ENCODE peak calls at places on chromosomes 11 and 22, in seven cellular contexts. H is BE2C, G is left ventricle myocardium inferior, Z is HFFc6, M is brain microvascular endothelial cell, B is fibroblast of mammary gland, E is lung. S is an unnamed sample.

GRCh38 chr11:68328374-68329091 is 16.1 kb downstream of the LRP5 start:
- DNase-seq in H (peak; percentile 60), G (peak; percentile 62), Z (no peak), M (no peak), B (no peak), E (no peak), S (no peak)

GRCh38 chr11:64720167-64720566 is 2.8 kb downstream of the NRXN2 start:
- DNase-seq in H (no peak), G (no peak), Z (no peak), M (no peak), B (no peak), E (no peak), S (no peak)

GRCh38 chr11:116901211-116901610 is 63.8 kb upstream of the APOA1 start:
- DNase-seq in H (no peak), G (peak; percentile 73), Z (no peak), M (no peak), B (no peak), E (no peak), S (no peak)

GRCh38 chr11:17533782-17534415 is 10.3 kb downstream of the USH1C start:
- DNase-seq in H (no peak), G (no peak), Z (no peak), M (no peak), B (no peak), E (no peak), S (no peak)

GRCh38 chr22:44532466-44533025 is 34.5 kb upstream of the RTL6 start:
- DNase-seq in H (no peak), G (no peak), Z (no peak), M (no peak), B (no peak), E (no peak), S (no peak)

GRCh38 chr11:44493383-44493782 is 72.1 kb upstream of the CD82 start:
- DNase-seq in H (no peak), G (no peak), Z (no peak), M (no peak), B (no peak), E (no peak), S (no peak)

GRCh38 chr22:23240639-23241389 is 60.5 kb downstream of the BCR start:
- DNase-seq in H (no peak), G (no peak), Z (no peak), M (no peak), B (no peak), E (no peak), S (no peak)

GRCh38 chr22:50191041-50191740 is 5.5 kb downstream of the TRABD start:
- DNase-seq in H (no peak), G (no peak), Z (no peak), M (no peak), B (no peak), E (peak; percentile 50), S (no peak)

GRCh38 chr22:44881246-44881600 is 128.6 kb downstream of the PHF21B start:
- DNase-seq in H (no peak), G (no peak), Z (no peak), M (no peak), B (no peak), E (no peak), S (no peak)

GRCh38 chr11:19849107-19849789 is 136.6 kb downstream of the NAV2 start:
- DNase-seq in H (no peak), G (peak; percentile 25), Z (no peak), M (no peak), B (peak; percentile 25), E (no peak), S (no peak)

GRCh38 chr22:20569059-20570058 is 61.9 kb downstream of the MED15 start:
- DNase-seq in H (no peak), G (peak; percentile 61), Z (peak; percentile 99), M (peak; percentile 97), B (peak; percentile 98), E (peak; percentile 88), S (no peak)

GRCh38 chr11:63821411-63821810 is 8.2 kb downstream of the SPINDOC start:
- DNase-seq in H (no peak), G (no peak), Z (no peak), M (no peak), B (no peak), E (no peak), S (no peak)

GRCh38 chr22:44384981-44385610 is 72.3 kb upstream of the SHISAL1 start:
- DNase-seq in H (no peak), G (no peak), Z (no peak), M (no peak), B (no peak), E (no peak), S (no peak)

GRCh38 chr11:22666700-22667439 is 459 bp downstream of the GAS2 start:
- DNase-seq in H (peak; percentile 64), G (peak; percentile 60), Z (no peak), M (peak; percentile 20), B (peak; percentile 3), E (no peak), S (peak; percentile 71)

GRCh38 chr11:44625759-44626523 is 60.5 kb downstream of the CD82 start:
- DNase-seq in H (no peak), G (no peak), Z (no peak), M (no peak), B (no peak), E (peak; percentile 27), S (peak; percentile 31)

GRCh38 chr11:1460396-1460795 is 26.2 kb downstream of the MOB2 start:
- DNase-seq in H (no peak), G (no peak), Z (no peak), M (no peak), B (peak; percentile 51), E (peak; percentile 41), S (no peak)

GRCh38 chr11:44065851-44066731 is at the start of gene ACCS:
- DNase-seq in H (no peak), G (peak; percentile 97), Z (peak; percentile 80), M (peak; percentile 84), B (peak; percentile 94), E (peak; percentile 93), S (peak; percentile 81)

GRCh38 chr11:14029971-14030531 is 67.5 kb downstream of the SPON1 start:
- DNase-seq in H (no peak), G (peak; percentile 75), Z (no peak), M (peak; percentile 24), B (peak; percentile 88), E (peak; percentile 87), S (no peak)

GRCh38 chr11:2870460-2870859 is 15.1 kb downstream of the CDKN1C start:
- DNase-seq in H (no peak), G (no peak), Z (no peak), M (no peak), B (no peak), E (no peak), S (no peak)

GRCh38 chr11:67303989-67304411 is 670 bp downstream of the SSH3 start:
- DNase-seq in H (no peak), G (no peak), Z (no peak), M (no peak), B (no peak), E (no peak), S (peak; percentile 24)
- TF ChIP-seq CTCF in H (no peak), G (no peak), Z (no peak), M (no peak), B (no peak), E (no peak), S (no peak)

GRCh38 chr11:124791626-124792341 is 8.4 kb downstream of the MSANTD2 start:
- DNase-seq in H (no peak), G (no peak), Z (no peak), M (no peak), B (peak; percentile 44), E (no peak), S (no peak)

GRCh38 chr11:124798991-124799383 is 1.2 kb downstream of the MSANTD2 start:
- DNase-seq in H (no peak), G (no peak), Z (peak; percentile 58), M (peak; percentile 43), B (peak; percentile 76), E (peak; percentile 42), S (no peak)

GRCh38 chr11:124788521-124788920 is 11.7 kb downstream of the MSANTD2 start:
- DNase-seq in H (no peak), G (no peak), Z (no peak), M (no peak), B (peak; percentile 40), E (no peak), S (no peak)

GRCh38 chr11:124796312-124796711 is 3.9 kb downstream of the MSANTD2 start:
- DNase-seq in H (no peak), G (no peak), Z (no peak), M (no peak), B (no peak), E (no peak), S (no peak)

GRCh38 chr11:124793466-124794278 is 6.5 kb downstream of the MSANTD2 start:
- DNase-seq in H (peak; percentile 22), G (no peak), Z (peak; percentile 44), M (no peak), B (peak; percentile 62), E (no peak), S (no peak)
- TF ChIP-seq CTCF in H (peak; percentile 84), G (peak; percentile 71), Z (peak; percentile 84), M (peak; percentile 79), B (peak; percentile 77), E (peak; percentile 21), S (no peak)

GRCh38 chr22:47449508-47450270 is 687.2 kb downstream of the TBC1D22A start:
- DNase-seq in H (no peak), G (no peak), Z (no peak), M (no peak), B (no peak), E (no peak), S (no peak)

GRCh38 chr22:47450876-47451475 is 688.5 kb downstream of the TBC1D22A start:
- DNase-seq in H (no peak), G (no peak), Z (no peak), M (no peak), B (no peak), E (no peak), S (no peak)

GRCh38 chr22:47453049-47453448 is 690.6 kb downstream of the TBC1D22A start:
- DNase-seq in H (no peak), G (no peak), Z (no peak), M (no peak), B (no peak), E (no peak), S (no peak)

GRCh38 chr22:47448231-47449035 is 686.0 kb downstream of the TBC1D22A start:
- DNase-seq in H (no peak), G (no peak), Z (no peak), M (no peak), B (no peak), E (peak; percentile 16), S (no peak)

GRCh38 chr22:47452184-47452583 is 689.7 kb downstream of the TBC1D22A start:
- DNase-seq in H (no peak), G (no peak), Z (no peak), M (no peak), B (no peak), E (no peak), S (no peak)
- TF ChIP-seq CTCF in H (peak; percentile 39), G (peak; percentile 38), Z (peak; percentile 43), M (peak; percentile 18), B (no peak), E (no peak), S (no peak)

DNA sequence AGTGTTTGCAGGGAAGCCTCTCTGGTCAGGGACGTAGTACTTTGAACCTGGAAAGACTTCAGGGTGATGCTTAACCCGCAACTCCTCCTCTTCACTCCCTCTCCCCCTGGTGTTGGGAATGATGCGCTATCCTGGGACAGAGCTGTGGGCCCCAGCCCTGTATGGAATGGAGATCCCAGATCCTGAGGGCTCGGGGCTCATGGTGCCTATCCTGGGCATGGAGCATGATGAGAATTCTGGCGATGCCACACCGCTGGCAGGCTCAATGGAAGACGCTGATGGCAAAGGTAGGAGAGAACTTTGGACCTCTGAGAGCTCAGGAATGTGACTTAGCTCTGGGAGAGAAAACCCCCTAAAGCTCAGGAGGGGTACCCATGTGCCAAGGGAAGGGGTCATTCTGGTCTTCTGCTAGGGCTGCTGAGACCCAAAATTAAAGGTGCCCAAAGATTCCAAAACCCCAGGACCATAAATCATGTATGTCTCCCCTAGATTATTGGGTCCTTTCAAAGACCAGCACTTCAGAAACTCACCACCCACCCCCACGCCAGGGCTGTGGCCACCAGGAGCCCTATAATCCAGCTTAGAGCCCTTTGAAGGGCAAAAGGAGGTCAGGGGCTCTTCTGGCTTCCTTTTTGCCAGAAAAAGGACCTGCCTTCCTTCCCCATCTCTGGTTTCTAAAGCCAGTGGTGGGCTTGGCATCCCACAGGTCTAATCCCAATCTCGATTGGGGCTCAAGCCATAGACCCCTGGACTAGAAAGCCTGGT is 52.5 kb downstream of the BTG4 start:
- DNase-seq in H (no peak), G (no peak), Z (no peak), M (no peak), B (no peak), E (no peak), S (no peak)
- TF ChIP-seq CTCF in H (no peak), G (no peak), Z (peak; percentile 48), M (peak; percentile 31), B (peak; percentile 7), E (no peak), S (no peak)